ENCODE peak calls at places on chromosomes 4 and X, in six cellular contexts. H is upper lobe of left lung, V is brain microvascular endothelial cell, O is NCI-H1092 treated with DMSO at 0.1 percent for 48 hours, Z is frontal cortex, C is chondrocyte. F is an unnamed sample.

GRCh38 chrX:101078716-101079115 is at the start of gene TMEM35A:
- DNase-seq in Z (no peak), O (peak; percentile 27), C (no peak), V (peak; percentile 7), H (no peak), F (no peak)

GRCh38 chrX:136835761-136836160 is 44.8 kb downstream of the RBMX start:
- DNase-seq in H (no peak), V (no peak), Z (no peak), O (no peak), C (no peak), F (no peak)

GRCh38 chr4:8897768-8898167 is 26.1 kb upstream of the HMX1 start:
- DNase-seq in V (no peak), C (no peak), Z (no peak), O (no peak), H (no peak), F (no peak)

GRCh38 chrX:78314561-78314960 is 12.8 kb downstream of the CYSLTR1 start:
- DNase-seq in O (no peak), H (no peak), C (no peak), V (no peak), Z (no peak), F (no peak)

GRCh38 chr4:119623025-119623424 is 5.6 kb downstream of the PDE5A start:
- DNase-seq in C (no peak), V (no peak), Z (no peak), H (no peak), O (no peak), F (no peak)

GRCh38 chrX:25344191-25344936 is 328.6 kb upstream of the ARX start:
- DNase-seq in V (no peak), O (peak; percentile 25), C (no peak), Z (no peak), H (no peak), F (peak; percentile 69)

GRCh38 chr4:55854132-55854531 is 684 bp downstream of the EXOC1 start:
- DNase-seq in Z (no peak), C (no peak), V (peak; percentile 7), H (no peak), O (no peak), F (no peak)

GRCh38 chrX:103376979-103377324 is 614 bp downstream of the BEX3 start:
- DNase-seq in C (no peak), V (no peak), H (no peak), Z (peak; percentile 2), O (peak; percentile 25), F (peak; percentile 25)

GRCh38 chr4:99324978-99325377 is 3.8 kb upstream of the ADH1B start:
- DNase-seq in C (no peak), V (peak; percentile 6), Z (peak; percentile 11), H (peak; percentile 56), O (no peak), F (no peak)

GRCh38 chr4:112951362-112951962 is 98.0 kb upstream of the ANK2 start:
- DNase-seq in H (no peak), O (peak; percentile 22), Z (no peak), V (no peak), C (no peak), F (no peak)

GRCh38 chr4:53453385-53453784 is 75.9 kb downstream of the FIP1L1 start:
- DNase-seq in H (no peak), Z (no peak), O (no peak), V (no peak), C (no peak), F (no peak)

GRCh38 chr4:61462451-61463326 is 262.6 kb downstream of the ADGRL3 start:
- DNase-seq in V (peak; percentile 34), Z (no peak), C (no peak), H (no peak), O (no peak), F (no peak)

GRCh38 chr4:183987987-183988392 is 82.9 kb downstream of the STOX2 start:
- DNase-seq in C (no peak), V (peak; percentile 95), Z (peak; percentile 60), O (peak; percentile 4), H (peak; percentile 88), F (no peak)

GRCh38 chr4:19748911-19749473 is 502.7 kb upstream of the SLIT2 start:
- DNase-seq in O (no peak), Z (no peak), V (no peak), H (no peak), C (no peak), F (no peak)

GRCh38 chr4:178745203-178745602 is 1303.0 kb upstream of the AGA start:
- DNase-seq in H (no peak), C (no peak), V (no peak), O (no peak), Z (no peak), F (no peak)

GRCh38 chrX:50691820-50692219 is 122.2 kb downstream of the SHROOM4 start:
- DNase-seq in H (no peak), Z (peak; percentile 2), O (peak; percentile 46), C (no peak), V (peak; percentile 36), F (no peak)

GRCh38 chr4:88803600-88804096 is 106.0 kb upstream of the NAP1L5 start:
- DNase-seq in C (no peak), V (peak; percentile 90), Z (no peak), H (peak; percentile 62), O (no peak), F (peak; percentile 22)

GRCh38 chr4:74623041-74623440 is 171.3 kb downstream of the BTC start:
- DNase-seq in H (peak; percentile 38), Z (no peak), O (peak; percentile 7), C (no peak), V (peak; percentile 64), F (peak; percentile 12)